ENCODE peak calls at places on chromosomes 11 and 22, in six cellular contexts. V is HS-5, F is hepatocyte, O is DMS79, B is amniotic epithelial cell, U is dorsolateral prefrontal cortex. I is an unnamed sample.

GRCh38 chr11:67584881-67585873 is 1.6 kb downstream of the GSTP1 start:
- DNase-seq in V (no peak), F (peak), O (no peak), B (no peak), U (no peak), I (no peak)

GRCh38 chr22:18156878-18157713 is 7.1 kb downstream of the USP18 start:
- DNase-seq in V (peak), F (peak), O (no peak), B (peak), U (peak), I (peak)

GRCh38 chr11:132822294-132822693 is 710.0 kb downstream of the OPCML start:
- DNase-seq in V (no peak), F (no peak), O (no peak), B (no peak), U (no peak), I (no peak)

GRCh38 chr11:68343761-68344256 is 31.4 kb downstream of the LRP5 start:
- DNase-seq in V (no peak), F (peak), O (no peak), B (no peak), U (no peak), I (no peak)

GRCh38 chr22:44906999-44907644 is 102.7 kb downstream of the PHF21B start:
- DNase-seq in V (no peak), F (no peak), O (no peak), B (no peak), U (no peak), I (no peak)

GRCh38 chr11:124405611-124406010 is 6.8 kb upstream of the OR8B3 start:
- DNase-seq in V (no peak), F (no peak), O (no peak), B (no peak), U (no peak), I (no peak)

GRCh38 chr11:117020873-117021564 is 77.2 kb downstream of the SIK3 start:
- DNase-seq in V (no peak), F (peak), O (no peak), B (no peak), U (no peak), I (no peak)

GRCh38 chr11:79244175-79244804 is 196.5 kb downstream of the TENM4 start:
- DNase-seq in V (peak), F (peak), O (no peak), B (peak), U (no peak), I (no peak)

GRCh38 chr22:45807156-45807915 is 135.7 kb downstream of the ATXN10 start:
- DNase-seq in V (no peak), F (no peak), O (no peak), B (no peak), U (no peak), I (no peak)

GRCh38 chr11:112810951-112811350 is 150.3 kb upstream of the NCAM1 start:
- DNase-seq in V (no peak), F (no peak), O (no peak), B (no peak), U (no peak), I (no peak)

GRCh38 chr22:23225724-23226496 is 45.6 kb downstream of the BCR start:
- DNase-seq in V (no peak), F (no peak), O (no peak), B (peak), U (no peak), I (no peak)

GRCh38 chr22:48188211-48188845 is 1425.9 kb downstream of the TBC1D22A start:
- DNase-seq in V (no peak), F (peak), O (no peak), B (no peak), U (no peak), I (no peak)

GRCh38 chr11:122706261-122706660 is 50.7 kb downstream of the UBASH3B start:
- DNase-seq in V (peak), F (peak), O (no peak), B (peak), U (no peak), I (no peak)

GRCh38 chr11:68269414-68270081 is 2.2 kb downstream of the C11orf24 start:
- DNase-seq in V (peak), F (peak), O (no peak), B (peak), U (no peak), I (no peak)

GRCh38 chr11:71333473-71333872 is 81.1 kb upstream of the SHANK2 start:
- DNase-seq in V (no peak), F (no peak), O (no peak), B (no peak), U (no peak), I (no peak)

GRCh38 chr11:11265994-11266606 is 87.0 kb downstream of the CSNK2A3 start:
- DNase-seq in V (no peak), F (peak), O (no peak), B (peak), U (no peak), I (peak)

GRCh38 chr11:126114486-126115252 is 52.0 kb upstream of the CDON start:
- DNase-seq in V (no peak), F (no peak), O (no peak), B (no peak), U (no peak), I (no peak)

GRCh38 chr11:11662578-11662977 is 40.8 kb upstream of the GALNT18 start:
- DNase-seq in V (no peak), F (no peak), O (no peak), B (no peak), U (no peak), I (no peak)

I was measured in HCT116.